ENCODE peak calls at places on chromosomes 13 and 19, in six cellular contexts. T is T-helper 22 cell, J is colonic mucosa, X is iPS-NIHi11, Q is brain microvascular endothelial cell, I is HFFc6. F is an unnamed sample.

GRCh38 chr13:50375792-50376191 is 360.5 kb downstream of the KCNRG start:
- DNase-seq in J (no peak), I (peak), X (no peak), T (no peak), Q (peak), F (no peak)

GRCh38 chr19:18541258-18541991 is 1.9 kb downstream of the FKBP8 start:
- DNase-seq in J (no peak), I (peak), Q (no peak), T (no peak), X (no peak), F (no peak)

GRCh38 chr19:30349131-30349730 is 23.0 kb upstream of the ZNF536 start:
- DNase-seq in I (no peak), J (no peak), X (peak), Q (no peak), T (no peak), F (no peak)

GRCh38 chr13:109790951-109791605 is 4.7 kb upstream of the IRS2 start:
- DNase-seq in Q (peak), X (no peak), J (peak), I (no peak), T (no peak), F (peak)

GRCh38 chr19:10517361-10517759 is at the start of gene S1PR5:
- DNase-seq in Q (no peak), T (no peak), I (no peak), J (no peak), X (peak), F (peak)

GRCh38 chr19:3450796-3451411 is 29.4 kb downstream of the SMIM24 start:
- DNase-seq in J (no peak), Q (peak), X (no peak), I (peak), T (no peak), F (no peak)

GRCh38 chr19:40716031-40716654 is 543 bp downstream of the COQ8B start:
- DNase-seq in J (no peak), I (peak), Q (peak), T (peak), X (no peak), F (no peak)

GRCh38 chr19:41288898-41289505 is 21.0 kb upstream of the CCDC97 start:
- DNase-seq in T (no peak), Q (no peak), J (no peak), I (no peak), X (no peak), F (no peak)

GRCh38 chr13:38819053-38819452 is 132.2 kb downstream of the FREM2 start:
- DNase-seq in J (no peak), X (peak), T (no peak), I (no peak), Q (peak), F (no peak)

F was measured in HuH-7.